ENCODE peak calls at places on chromosome 6, in seven cellular contexts. Q is heart left ventricle, F is adrenal gland, R is A549, U is heart right ventricle, W is breast epithelium, Y is neural progenitor cell. X is an unnamed sample.
A peak's percentile ranks its signal among the peaks of the same experiment; 100 is the strongest.

GRCh38 chr6:106117579-106117978 is 31.4 kb downstream of the PRDM1 start:
- DNase-seq in Q (no peak), F (peak; percentile 13), R (no peak), U (no peak), W (no peak), Y (no peak), X (no peak)

GRCh38 chr6:110618591-110619267 is 142.3 kb upstream of the SLC22A16 start:
- DNase-seq in Q (no peak), F (peak; percentile 41), R (no peak), U (no peak), W (no peak), Y (no peak), X (no peak)

GRCh38 chr6:42337985-42338572 is 113.6 kb downstream of the TRERF1 start:
- DNase-seq in Q (no peak), F (no peak), R (no peak), U (no peak), W (no peak), Y (no peak), X (no peak)

GRCh38 chr6:41370488-41371111 is 35.2 kb downstream of the NCR2 start:
- DNase-seq in Q (no peak), F (no peak), R (no peak), U (no peak), W (no peak), Y (peak; percentile 4), X (no peak)

GRCh38 chr6:64010010-64010409 is 374.4 kb downstream of the PHF3 start:
- DNase-seq in Q (no peak), F (no peak), R (no peak), U (peak; percentile 14), W (no peak), Y (peak; percentile 9), X (no peak)

GRCh38 chr6:32129297-32130088 is 595 bp downstream of the FKBPL start:
- DNase-seq in Q (peak; percentile 87), F (no peak), R (no peak), U (no peak), W (no peak), Y (peak; percentile 18), X (no peak)

GRCh38 chr6:166286831-166287271 is 21.3 kb downstream of the PRR18 start:
- DNase-seq in Q (no peak), F (peak; percentile 23), R (no peak), U (no peak), W (no peak), Y (no peak), X (no peak)

GRCh38 chr6:112396221-112396620 is 49.1 kb downstream of the RFPL4B start:
- DNase-seq in Q (no peak), F (no peak), R (no peak), U (no peak), W (no peak), Y (no peak), X (no peak)

GRCh38 chr6:51571168-51571567 is 516.2 kb downstream of the PKHD1 start:
- DNase-seq in Q (no peak), F (no peak), R (no peak), U (no peak), W (no peak), Y (no peak), X (no peak)

GRCh38 chr6:227074-227782 is 65.1 kb upstream of the DUSP22 start:
- DNase-seq in Q (no peak), F (no peak), R (no peak), U (no peak), W (peak; percentile 10), Y (no peak), X (peak; percentile 47)

GRCh38 chr6:33427585-33428218 is 7.8 kb downstream of the SYNGAP1 start:
- DNase-seq in Q (peak; percentile 68), F (peak; percentile 63), R (peak; percentile 51), U (peak; percentile 62), W (no peak), Y (peak; percentile 79), X (peak; percentile 44)

GRCh38 chr6:33425668-33426577 is 6.1 kb downstream of the SYNGAP1 start:
- DNase-seq in Q (peak; percentile 90), F (peak; percentile 90), R (peak; percentile 83), U (peak; percentile 86), W (peak; percentile 83), Y (peak; percentile 92), X (peak; percentile 78)

GRCh38 chr6:33428219-33428890 is 8.5 kb downstream of the SYNGAP1 start:
- DNase-seq in Q (peak; percentile 38), F (peak; percentile 45), R (peak; percentile 83), U (no peak), W (no peak), Y (peak; percentile 50), X (no peak)

GRCh38 chr6:33424855-33425667 is 5.2 kb downstream of the SYNGAP1 start:
- DNase-seq in Q (peak; percentile 12), F (no peak), R (no peak), U (no peak), W (no peak), Y (peak; percentile 24), X (no peak)

DNA sequence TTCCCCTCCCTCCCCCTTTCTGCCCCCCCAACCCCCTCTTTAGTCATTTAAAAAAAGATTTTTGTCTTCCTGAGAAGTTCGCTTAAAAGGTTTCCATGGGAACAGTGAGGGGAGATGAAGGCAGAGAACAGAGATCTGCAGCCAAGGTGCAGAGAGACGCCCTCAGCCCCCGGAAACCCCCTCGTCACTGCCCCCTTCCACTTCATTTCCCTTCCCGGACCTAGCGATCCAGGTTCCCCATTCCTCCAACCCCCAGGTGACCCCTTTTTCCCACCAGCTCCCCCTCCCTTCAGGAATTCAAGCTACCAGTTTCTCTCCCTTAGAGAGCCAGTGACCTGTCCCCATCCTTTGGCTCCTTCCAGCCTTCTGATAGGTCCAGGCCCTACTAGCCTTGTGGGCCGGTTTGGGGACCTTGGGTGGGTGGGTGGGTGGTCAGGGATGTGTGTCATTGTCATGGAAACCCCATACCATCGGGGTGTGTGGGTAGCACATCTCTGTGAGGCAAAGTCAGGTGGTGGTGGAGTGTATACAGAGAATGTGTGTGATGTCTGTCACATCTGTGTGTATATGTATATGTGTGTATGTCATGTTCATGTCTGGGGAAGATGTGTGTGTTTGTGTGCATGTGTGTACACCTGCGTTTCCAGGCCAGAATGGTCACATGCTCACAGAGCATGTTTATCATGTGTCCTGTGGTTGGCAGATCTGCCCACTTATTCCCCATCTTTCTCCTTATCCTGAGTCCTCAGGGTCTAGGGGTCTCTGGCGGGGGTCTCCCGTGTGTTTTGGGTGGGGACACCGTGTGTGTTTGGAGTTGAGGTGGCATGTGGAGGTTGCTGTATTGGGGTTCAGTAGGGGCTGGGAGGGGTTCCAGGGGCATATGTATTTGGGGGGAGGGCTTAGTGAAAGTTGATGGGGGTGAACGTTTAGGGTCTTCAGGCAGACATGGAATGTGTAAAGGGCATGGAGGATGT is 7.0 kb downstream of the SYNGAP1 start:
- DNase-seq in Q (no peak), F (no peak), R (peak; percentile 19), U (no peak), W (no peak), Y (peak; percentile 34), X (no peak)
- H3K4me3 ChIP-seq in Q (peak overlapping the region; percentile 45), F (peak overlapping the region; percentile 73), R (peak overlapping the region; percentile 69), U (peak overlapping the region; percentile 74), W (peak overlapping the region; percentile 83), Y (peak overlapping the region; percentile 77), X (peak overlapping the region; percentile 76)

GRCh38 chr6:46130665-46131064 is 876 bp downstream of the ENPP4 start:
- DNase-seq in Q (no peak), F (peak; percentile 20), R (no peak), U (no peak), W (no peak), Y (no peak), X (no peak)

GRCh38 chr6:46134216-46134615 is 4.4 kb downstream of the ENPP4 start:
- DNase-seq in Q (no peak), F (no peak), R (no peak), U (no peak), W (no peak), Y (peak; percentile 78), X (no peak)

GRCh38 chr6:46129301-46129633 is 522 bp upstream of the ENPP4 start:
- DNase-seq in Q (no peak), F (no peak), R (no peak), U (no peak), W (no peak), Y (no peak), X (no peak)

GRCh38 chr6:46128476-46128875 is 1.3 kb upstream of the ENPP4 start:
- DNase-seq in Q (no peak), F (no peak), R (no peak), U (no peak), W (no peak), Y (no peak), X (no peak)

DNA sequence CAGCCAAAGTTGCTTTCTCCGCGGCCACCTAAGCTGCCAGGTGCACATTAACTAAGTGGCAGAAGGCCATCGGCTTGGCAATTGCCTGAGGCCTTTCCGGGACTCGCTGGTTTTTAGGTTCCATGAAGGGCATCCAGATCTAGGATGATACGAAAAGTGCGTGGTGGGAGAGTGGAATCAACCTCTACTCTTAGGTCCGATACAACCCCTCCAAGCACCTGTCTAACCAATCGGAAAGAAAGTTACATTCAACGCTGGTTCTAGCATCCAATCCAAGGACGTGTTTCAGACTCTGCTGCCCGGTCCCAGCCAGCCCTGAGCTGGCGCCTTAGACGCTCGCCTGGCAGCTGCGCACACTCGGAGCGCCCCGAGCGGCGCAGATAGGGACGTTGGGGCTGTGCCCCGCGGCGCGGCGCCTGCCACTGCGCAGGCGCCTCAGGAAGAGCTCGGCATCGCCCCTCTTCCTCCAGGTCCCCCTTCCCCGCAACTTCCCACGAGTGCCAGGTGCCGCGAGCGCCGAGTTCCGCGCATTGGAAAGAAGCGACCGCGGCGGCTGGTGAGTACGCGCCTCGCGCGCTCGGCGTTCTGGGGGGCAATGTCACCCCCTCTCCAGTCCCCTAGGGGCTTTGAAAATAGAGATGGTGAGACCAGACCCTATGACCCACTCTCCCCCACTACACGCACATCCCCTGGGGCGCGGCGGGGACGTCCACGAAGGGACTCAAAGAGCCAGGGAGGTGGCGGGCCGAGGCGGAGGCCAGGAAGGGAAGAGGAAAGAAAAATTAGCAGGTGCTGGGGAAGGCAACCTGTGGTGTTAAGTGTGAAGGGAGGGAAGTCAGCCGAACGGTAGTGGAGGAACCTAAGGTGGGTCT is at the start of gene ENPP4:
- DNase-seq in Q (peak; percentile 91), F (peak; percentile 90), R (peak; percentile 91), U (peak; percentile 84), W (peak; percentile 79), Y (peak; percentile 95), X (peak; percentile 91)
- TF ChIP-seq CTCF in Q (peak; percentile 18), F (no peak), R (no peak), U (peak; percentile 31), W (no peak), Y (no peak), X (peak; percentile 56)

GRCh38 chr6:22470454-22471368 is 98.7 kb upstream of the HDGFL1 start:
- DNase-seq in Q (peak; percentile 62), F (peak; percentile 54), R (peak; percentile 1), U (no peak), W (peak; percentile 57), Y (peak; percentile 33), X (no peak)
- H3K27ac ChIP-seq in Q (peak overlapping the region; percentile 39), F (no peak overlapping the region), R (peak overlapping the region; percentile 66), U (peak overlapping the region; percentile 10), W (peak overlapping the region; percentile 47), Y (no peak overlapping the region), X (no peak overlapping the region)

GRCh38 chr6:72620866-72621242 is 1.0 kb upstream of the KCNQ5 start:
- DNase-seq in Q (no peak), F (no peak), R (no peak), U (no peak), W (no peak), Y (peak; percentile 3), X (no peak)
- H3K4me3 ChIP-seq in Q (no peak overlapping the region), F (peak overlapping the region; percentile 46), R (peak overlapping the region; percentile 72), U (peak overlapping the region; percentile 50), W (peak overlapping the region; percentile 74), Y (peak overlapping the region; percentile 64), X (peak overlapping the region; percentile 70)

X was measured in dorsolateral prefrontal cortex.